ENCODE peak calls at places on chromosome 10, in seven cellular contexts. F is K562, J is HCT116, U is GM12878, E is HepG2, P is SK-N-SH, W is H1. C is an unnamed sample.

GRCh38 chr10:97795886-97796285 is 24.1 kb upstream of the SFRP5 start:
- DNase-seq in W (no peak), U (no peak), E (no peak), F (no peak), P (no peak), J (no peak), C (no peak)

GRCh38 chr10:129562487-129562886 is 95.4 kb downstream of the MGMT start:
- DNase-seq in W (no peak), F (no peak), J (no peak), E (no peak), U (no peak), P (no peak), C (no peak)

GRCh38 chr10:63554666-63555065 is 33.5 kb downstream of the REEP3 start:
- DNase-seq in E (no peak), F (no peak), J (peak), P (no peak), W (no peak), U (peak), C (no peak)

GRCh38 chr10:19325581-19325980 is 277.0 kb downstream of the MALRD1 start:
- DNase-seq in J (no peak), F (no peak), U (no peak), E (no peak), W (no peak), P (no peak), C (no peak)

GRCh38 chr10:31158000-31158658 is 126.5 kb upstream of the ZNF438 start:
- DNase-seq in F (no peak), E (no peak), P (no peak), J (no peak), W (no peak), U (no peak), C (no peak)

GRCh38 chr10:93917814-93918213 is 24.0 kb downstream of the SLC35G1 start:
- DNase-seq in P (no peak), F (no peak), W (no peak), U (no peak), E (no peak), J (no peak), C (no peak)

GRCh38 chr10:104318810-104319684 is 19.2 kb downstream of the ITPRIP start:
- DNase-seq in W (no peak), E (no peak), P (no peak), J (no peak), F (no peak), U (no peak), C (no peak)

GRCh38 chr10:88582806-88583583 is at the start of gene RNLS:
- DNase-seq in W (peak), P (peak), U (peak), E (no peak), J (no peak), F (peak), C (peak)

GRCh38 chr10:34739915-34740314 is 75.2 kb downstream of the PARD3 start:
- DNase-seq in F (no peak), U (no peak), J (no peak), P (no peak), W (peak), E (no peak), C (peak)

GRCh38 chr10:5959116-5959515 is 18.2 kb downstream of the IL15RA start:
- DNase-seq in W (no peak), P (no peak), J (no peak), U (no peak), E (no peak), F (no peak), C (no peak)
- TF ChIP-seq JUND in W (no peak), P (no peak), J (no peak), U (no peak), E (no peak), F (no peak), C (no peak)

GRCh38 chr10:62373995-62374861 is at the start of gene ZNF365:
- DNase-seq in E (no peak), J (peak), W (peak), P (peak), U (no peak), F (no peak), C (peak)
- TF ChIP-seq JUND in E (no peak), J (no peak), W (no peak), P (no peak), U (no peak), F (no peak), C (no peak)

GRCh38 chr10:118585794-118586193 is 9.7 kb downstream of the PRLHR start:
- DNase-seq in U (no peak), P (no peak), F (no peak), J (no peak), W (no peak), E (no peak), C (no peak)

GRCh38 chr10:118582511-118582910 is 12.9 kb downstream of the PRLHR start:
- DNase-seq in U (no peak), F (no peak), E (no peak), J (no peak), P (no peak), W (no peak), C (no peak)

GRCh38 chr10:118585234-118585633 is 10.2 kb downstream of the PRLHR start:
- DNase-seq in F (no peak), J (no peak), W (no peak), U (no peak), E (no peak), P (no peak), C (no peak)

GRCh38 chr10:118583611-118584010 is 11.8 kb downstream of the PRLHR start:
- DNase-seq in W (no peak), J (no peak), F (no peak), P (no peak), U (no peak), E (no peak), C (no peak)

GRCh38 chr10:118584181-118584954 is 11.1 kb downstream of the PRLHR start:
- DNase-seq in F (no peak), P (no peak), U (no peak), J (no peak), E (no peak), W (no peak), C (no peak)
- TF ChIP-seq JUND in F (no peak), P (peak), U (no peak), J (peak), E (no peak), W (no peak), C (no peak)

GRCh38 chr10:78199759-78200158 is 166.1 kb downstream of the RPS24 start:
- DNase-seq in P (no peak), U (no peak), E (no peak), F (no peak), W (no peak), J (no peak), C (peak)
- TF ChIP-seq JUND in P (no peak), U (no peak), E (no peak), F (no peak), W (no peak), J (no peak), C (no peak)

GRCh38 chr10:66550351-66550750 is 375.5 kb upstream of the LRRTM3 start:
- DNase-seq in E (no peak), J (no peak), P (no peak), U (no peak), W (no peak), F (no peak), C (no peak)
- TF ChIP-seq JUND in E (no peak), J (no peak), P (no peak), U (no peak), W (no peak), F (no peak), C (no peak)

GRCh38 chr10:77333610-77334340 is 303.8 kb downstream of the KCNMA1 start:
- DNase-seq in W (no peak), P (no peak), F (no peak), U (no peak), E (peak), J (no peak), C (no peak)

GRCh38 chr10:77332256-77332655 is 305.4 kb downstream of the KCNMA1 start:
- DNase-seq in F (no peak), P (no peak), U (no peak), J (no peak), E (no peak), W (no peak), C (no peak)

GRCh38 chr10:77325233-77325537 is 312.4 kb downstream of the KCNMA1 start:
- DNase-seq in W (no peak), F (no peak), U (no peak), J (no peak), P (no peak), E (no peak), C (no peak)

GRCh38 chr10:77328272-77328816 is 309.3 kb downstream of the KCNMA1 start:
- DNase-seq in E (peak), J (no peak), W (peak), U (no peak), F (peak), P (no peak), C (no peak)
- TF ChIP-seq JUND in E (no peak), J (no peak), W (no peak), U (no peak), F (no peak), P (no peak), C (no peak)

DNA sequence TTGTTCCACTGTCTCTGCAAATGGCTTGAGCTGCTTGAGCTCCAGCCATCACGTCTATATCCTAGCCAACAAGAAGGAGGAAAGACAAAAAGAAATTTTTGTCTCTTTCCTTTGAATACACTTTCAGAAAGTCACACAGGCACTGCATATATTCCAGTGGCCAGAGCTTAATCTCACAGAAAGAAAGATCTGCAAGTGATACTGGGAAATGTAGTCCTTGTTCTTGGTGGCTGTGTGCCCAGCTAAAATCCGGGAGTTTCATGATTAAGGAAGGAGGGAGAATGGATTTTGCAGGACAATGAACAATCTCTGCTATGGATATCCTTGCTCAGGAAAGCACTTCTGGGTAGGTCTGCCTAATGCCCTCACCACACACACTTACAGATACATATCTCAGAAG is 19.5 kb upstream of the DLG5 start:
- DNase-seq in U (no peak), P (no peak), J (no peak), F (no peak), W (no peak), E (no peak), C (no peak)
- TF ChIP-seq JUND in U (no peak), P (no peak), J (no peak), F (no peak), W (no peak), E (no peak), C (no peak)

GRCh38 chr10:46006219-46006618 is 24.2 kb downstream of the NCOA4 start:
- DNase-seq in W (no peak), J (no peak), U (no peak), E (no peak), P (no peak), F (no peak), C (no peak)
- TF ChIP-seq JUND in W (no peak), J (no peak), U (no peak), E (no peak), P (peak), F (peak), C (no peak)